ENCODE peak calls at places on chromosomes 1 and 21, in ten cellular contexts. P, Q, D, S, O, A, C, N, W and H are unnamed samples.

GRCh38 chr1:202106340-202107284 is 16.1 kb upstream of the GPR37L1 start:
- DNase-seq in W (peak; percentile 65), D (no peak), A (no peak), O (no peak), N (no peak), P (no peak), S (no peak), C (no peak), Q (no peak), H (no peak)

GRCh38 chr1:31591425-31592093 is 15.2 kb downstream of the TINAGL1 start:
- DNase-seq in Q (peak; percentile 60), C (no peak), D (peak; percentile 90), N (no peak), W (no peak), S (no peak), A (no peak), P (no peak), O (no peak), H (peak; percentile 86)

GRCh38 chr1:39995973-39996393 is 41.0 kb downstream of the MFSD2A start:
- DNase-seq in S (no peak), A (no peak), W (no peak), N (peak; percentile 2), D (no peak), O (no peak), Q (no peak), C (no peak), P (no peak), H (no peak)

GRCh38 chr1:240417317-240417716 is 194.6 kb downstream of the GREM2 start:
- DNase-seq in A (no peak), D (no peak), N (no peak), P (no peak), W (no peak), Q (no peak), S (no peak), O (no peak), C (no peak), H (no peak)

GRCh38 chr1:29520571-29521437 is 284.5 kb downstream of the PTPRU start:
- DNase-seq in D (no peak), N (no peak), Q (no peak), S (no peak), C (no peak), W (no peak), P (no peak), O (no peak), A (no peak), H (no peak)

GRCh38 chr1:88680446-88680845 is 3.6 kb upstream of the PKN2 start:
- DNase-seq in D (no peak), W (no peak), O (no peak), Q (no peak), P (no peak), N (no peak), S (no peak), C (no peak), A (no peak), H (no peak)

GRCh38 chr1:1123581-1124507 is 8.0 kb upstream of the C1orf159 start:
- DNase-seq in S (no peak), A (no peak), N (no peak), D (no peak), O (no peak), P (no peak), W (no peak), C (peak; percentile 58), Q (peak; percentile 45), H (no peak)

GRCh38 chr1:172826096-172826741 is 167.3 kb downstream of the FASLG start:
- DNase-seq in W (no peak), A (peak; percentile 37), D (peak; percentile 11), O (no peak), P (no peak), N (no peak), C (peak; percentile 63), Q (no peak), S (peak; percentile 23), H (peak; percentile 83)

GRCh38 chr1:211386931-211387330 is 60.3 kb downstream of the TRAF5 start:
- DNase-seq in A (peak; percentile 81), O (no peak), W (no peak), N (no peak), S (no peak), D (no peak), Q (no peak), P (no peak), C (no peak), H (peak; percentile 89)

GRCh38 chr1:69244211-69244610 is 323.5 kb upstream of the LRRC7 start:
- DNase-seq in O (no peak), P (no peak), S (no peak), C (no peak), W (no peak), D (no peak), Q (no peak), A (no peak), N (no peak), H (no peak)

GRCh38 chr1:6905790-6906189 is 120.5 kb downstream of the CAMTA1 start:
- DNase-seq in D (no peak), S (no peak), O (no peak), C (no peak), W (no peak), P (no peak), N (no peak), A (no peak), Q (no peak), H (no peak)

GRCh38 chr1:12166834-12167492 is at the start of gene TNFRSF1B:
- DNase-seq in D (no peak), A (no peak), O (peak; percentile 31), P (peak; percentile 57), S (peak; percentile 67), C (peak; percentile 85), W (peak; percentile 38), Q (peak; percentile 89), N (peak; percentile 50), H (peak; percentile 75)

GRCh38 chr1:117852846-117853555 is 76.4 kb downstream of the GDAP2 start:
- DNase-seq in W (no peak), P (no peak), C (no peak), Q (no peak), A (no peak), O (no peak), D (no peak), N (no peak), S (no peak), H (no peak)

GRCh38 chr1:29415861-29416260 is 179.5 kb downstream of the PTPRU start:
- DNase-seq in S (no peak), O (no peak), C (no peak), A (no peak), Q (no peak), P (no peak), D (no peak), W (no peak), N (no peak), H (no peak)

GRCh38 chr21:38797470-38797869 is 8.3 kb upstream of the ETS2 start:
- DNase-seq in C (peak; percentile 42), W (no peak), D (no peak), Q (no peak), O (no peak), P (no peak), S (no peak), N (no peak), A (no peak), H (no peak)

GRCh38 chr1:226677121-226678020 is 61.7 kb downstream of the ITPKB start:
- DNase-seq in P (peak; percentile 71), A (no peak), O (no peak), W (no peak), C (peak; percentile 79), D (peak; percentile 78), N (peak; percentile 61), S (peak; percentile 79), Q (peak; percentile 94), H (peak; percentile 65)

GRCh38 chr1:201719812-201720521 is 109.0 kb upstream of the IPO9 start:
- DNase-seq in A (peak; percentile 63), O (no peak), P (no peak), D (no peak), W (peak; percentile 19), S (peak; percentile 87), C (no peak), N (no peak), Q (peak; percentile 95), H (peak; percentile 74)

GRCh38 chr1:25117233-25117823 is 115.0 kb downstream of the SYF2 start:
- DNase-seq in D (no peak), N (no peak), P (no peak), Q (no peak), C (peak; percentile 23), O (no peak), W (peak; percentile 6), S (no peak), A (no peak), H (no peak)

GRCh38 chr1:108609483-108610066 is 49.7 kb downstream of the EEIG2 start:
- DNase-seq in P (no peak), O (no peak), S (peak; percentile 32), N (no peak), C (no peak), Q (no peak), W (peak; percentile 89), D (no peak), A (no peak), H (no peak)

GRCh38 chr1:111615874-111616715 is 3.5 kb upstream of the RAP1A start:
- DNase-seq in N (peak; percentile 36), C (peak; percentile 89), W (no peak), O (no peak), A (no peak), D (no peak), S (no peak), P (no peak), Q (no peak), H (no peak)

GRCh38 chr1:179178965-179179364 is 50.5 kb downstream of the ABL2 start:
- DNase-seq in D (peak; percentile 7), W (no peak), P (no peak), Q (no peak), N (no peak), O (no peak), S (no peak), A (peak; percentile 92), C (no peak), H (peak; percentile 52)

GRCh38 chr1:22500476-22500875 is 48.8 kb downstream of the ZBTB40 start:
- DNase-seq in O (peak; percentile 33), S (peak; percentile 27), C (no peak), D (no peak), P (no peak), W (peak; percentile 17), N (no peak), A (peak; percentile 91), Q (no peak), H (peak; percentile 92)

GRCh38 chr1:163922743-163923186 is 601.0 kb downstream of the NUF2 start:
- DNase-seq in N (no peak), P (no peak), O (no peak), S (no peak), C (no peak), A (no peak), Q (no peak), W (no peak), D (no peak), H (no peak)

GRCh38 chr1:244346972-244347618 is 104.6 kb downstream of the ADSS2 start:
- DNase-seq in N (no peak), D (no peak), A (no peak), S (no peak), C (no peak), W (no peak), Q (no peak), O (no peak), P (no peak), H (no peak)

GRCh38 chr1:157771666-157772425 is 5.1 kb downstream of the FCRL2 start:
- DNase-seq in N (no peak), W (no peak), D (no peak), C (no peak), S (no peak), A (no peak), P (no peak), Q (no peak), O (no peak), H (no peak)

GRCh38 chr1:29690156-29690555 is 453.8 kb downstream of the PTPRU start:
- DNase-seq in P (no peak), Q (peak; percentile 64), W (no peak), D (no peak), A (no peak), O (no peak), C (peak; percentile 37), N (no peak), S (no peak), H (no peak)

GRCh38 chr1:33372677-33373076 is 51.8 kb upstream of the A3GALT2 start:
- DNase-seq in S (no peak), N (no peak), W (no peak), C (no peak), Q (peak; percentile 79), A (no peak), D (no peak), O (no peak), P (no peak), H (no peak)

GRCh38 chr1:48552420-48552819 is 80.4 kb upstream of the SPATA6 start:
- DNase-seq in N (no peak), W (no peak), Q (no peak), A (no peak), D (no peak), S (no peak), O (no peak), C (no peak), P (no peak), H (no peak)